ENCODE peak calls at places on chromosomes 5 and 9, in nine cellular contexts. Q is psoas muscle, V is left lung, W is fibroblast of lung, N is testis, R is OCI-LY7, T is heart left ventricle, M is tibial artery, Y is upper lobe of left lung. X is an unnamed sample. For H3K4me1, the result is how much of the 10 kb centered on the place peaks cover.

GRCh38 chr9:26260238-26260637 is 582.0 kb upstream of the TUSC1 start:
- DNase-seq in T (no peak), Y (no peak), W (peak), Q (no peak), R (no peak), N (no peak), V (no peak), M (no peak), X (no peak)

GRCh38 chr9:4073371-4073770 is 226.5 kb downstream of the GLIS3 start:
- DNase-seq in W (no peak), Y (no peak), T (no peak), Q (no peak), N (no peak), M (no peak), V (no peak), R (peak), X (no peak)

GRCh38 chr5:178630475-178630930 is 3.7 kb upstream of the CLK4 start:
- DNase-seq in Q (no peak), T (no peak), V (no peak), N (no peak), R (no peak), Y (no peak), W (peak), M (no peak), X (no peak)

GRCh38 chr9:135275926-135276289 is 188.4 kb downstream of the OLFM1 start:
- DNase-seq in N (no peak), M (no peak), T (no peak), R (no peak), W (no peak), V (no peak), Y (no peak), Q (no peak), X (no peak)

GRCh38 chr9:105132576-105132975 is 111.9 kb upstream of the SLC44A1 start:
- DNase-seq in R (no peak), V (no peak), Q (no peak), M (no peak), Y (no peak), T (no peak), N (no peak), W (peak), X (no peak)

GRCh38 chr9:125258832-125259534 is 2.6 kb upstream of the GAPVD1 start:
- DNase-seq in Y (no peak), N (no peak), R (no peak), T (no peak), Q (no peak), W (no peak), V (no peak), M (no peak), X (no peak)

GRCh38 chr9:115923903-115924668 is 229.5 kb upstream of the PAPPA start:
- DNase-seq in Q (no peak), V (no peak), M (no peak), Y (no peak), R (no peak), N (no peak), W (peak), T (no peak), X (peak)

GRCh38 chr5:33272288-33272687 is 168.5 kb upstream of the TARS1 start:
- DNase-seq in T (no peak), N (no peak), W (peak), M (no peak), V (no peak), Y (no peak), R (no peak), Q (no peak), X (no peak)

GRCh38 chr9:72704688-72705375 is 183.4 kb downstream of the TMC1 start:
- DNase-seq in V (no peak), W (no peak), M (no peak), R (no peak), Q (no peak), T (no peak), Y (no peak), N (no peak), X (no peak)

GRCh38 chr5:74361406-74362358 is 278.8 kb downstream of the ENC1 start:
- DNase-seq in R (no peak), N (no peak), Y (no peak), Q (no peak), V (no peak), W (no peak), T (no peak), M (no peak), X (no peak)

GRCh38 chr5:137743031-137743640 is 7.2 kb upstream of the KLHL3 start:
- DNase-seq in Y (no peak), R (peak), T (peak), M (no peak), V (no peak), W (peak), Q (no peak), N (peak), X (peak)

GRCh38 chr5:176529116-176529823 is 7.9 kb downstream of the RNF44 start:
- DNase-seq in T (peak), Y (no peak), Q (no peak), R (peak), V (peak), N (no peak), W (no peak), M (no peak), X (no peak)

GRCh38 chr5:136998864-136999263 is 500.3 kb downstream of the SPOCK1 start:
- DNase-seq in Q (no peak), M (no peak), Y (no peak), R (no peak), N (no peak), T (no peak), W (no peak), V (no peak), X (no peak)

GRCh38 chr9:19416143-19416542 is 7.3 kb downstream of the ACER2 start:
- DNase-seq in T (no peak), W (peak), Y (no peak), R (no peak), V (no peak), N (no peak), M (no peak), Q (no peak), X (no peak)

GRCh38 chr5:149301049-149301743 is 29.5 kb downstream of the AFAP1L1 start:
- DNase-seq in V (no peak), Y (no peak), M (no peak), R (no peak), W (no peak), N (no peak), T (no peak), Q (no peak), X (no peak)

GRCh38 chr5:10620346-10620745 is 56.5 kb downstream of the ANKRD33B start:
- DNase-seq in N (no peak), R (no peak), M (no peak), W (no peak), Q (no peak), V (no peak), Y (no peak), T (no peak), X (no peak)

GRCh38 chr5:44943637-44944036 is 134.9 kb downstream of the MRPS30 start:
- DNase-seq in T (no peak), Q (no peak), W (peak), V (no peak), Y (no peak), R (no peak), N (no peak), M (no peak), X (no peak)

GRCh38 chr5:173789031-173789920 is 98.9 kb upstream of the CPEB4 start:
- DNase-seq in R (peak), V (peak), M (peak), W (peak), N (no peak), T (no peak), Y (no peak), Q (peak), X (no peak)

GRCh38 chr5:56896761-56897160 is 12.6 kb upstream of the SETD9 start:
- DNase-seq in Y (no peak), T (no peak), V (no peak), R (no peak), N (no peak), M (no peak), Q (no peak), W (no peak), X (no peak)

GRCh38 chr9:37880916-37881479 is 22.9 kb downstream of the SLC25A51 start:
- DNase-seq in Y (no peak), M (no peak), V (no peak), T (no peak), R (no peak), N (no peak), Q (no peak), W (no peak), X (no peak)

GRCh38 chr9:90799271-90799860 is 2.3 kb upstream of the SYK start:
- DNase-seq in R (no peak), W (no peak), V (no peak), Q (no peak), N (no peak), T (no peak), M (no peak), Y (no peak), X (no peak)

GRCh38 chr9:36276840-36277239 is 18.6 kb upstream of the GNE start:
- DNase-seq in Y (no peak), N (no peak), V (no peak), W (peak), T (no peak), R (no peak), Q (no peak), M (no peak), X (no peak)

GRCh38 chr5:141223112-141223783 is at the start of gene PCDHB14:
- DNase-seq in Q (no peak), M (no peak), R (peak), W (peak), N (no peak), V (no peak), T (no peak), Y (no peak), X (no peak)

GRCh38 chr5:34585601-34586104 is 70.5 kb upstream of the RAI14 start:
- DNase-seq in W (no peak), R (no peak), Y (no peak), T (no peak), M (no peak), Q (no peak), V (no peak), N (no peak), X (no peak)

GRCh38 chr9:76996700-76997099 is 22.8 kb upstream of the FOXB2 start:
- DNase-seq in W (no peak), N (peak), M (no peak), V (no peak), T (peak), Q (peak), Y (no peak), R (peak), X (peak)

GRCh38 chr5:180336234-180337020 is 16.7 kb downstream of the GFPT2 start:
- DNase-seq in V (peak), Y (peak), N (no peak), Q (no peak), T (peak), R (no peak), W (no peak), M (no peak), X (no peak)

GRCh38 chr5:76669245-76669644 is 46.0 kb upstream of the F2RL2 start:
- DNase-seq in V (no peak), Q (no peak), T (no peak), M (no peak), W (no peak), N (no peak), Y (no peak), R (no peak), X (no peak)

GRCh38 chr9:133907302-133907880 is 84.7 kb downstream of the VAV2 start:
- DNase-seq in Y (no peak), R (no peak), M (no peak), V (no peak), N (no peak), W (no peak), Q (no peak), T (no peak), X (no peak)

GRCh38 chr9:133905493-133905892 is 86.6 kb downstream of the VAV2 start:
- DNase-seq in W (no peak), Q (no peak), V (no peak), Y (no peak), N (no peak), R (no peak), T (no peak), M (no peak), X (no peak)

GRCh38 chr9:133904371-133905090 is 87.6 kb downstream of the VAV2 start:
- DNase-seq in R (no peak), Q (no peak), V (no peak), N (no peak), T (no peak), W (no peak), M (no peak), Y (no peak), X (no peak)

GRCh38 chr9:133910855-133911514 is 81.1 kb downstream of the VAV2 start:
- DNase-seq in N (no peak), Y (no peak), V (no peak), T (no peak), W (no peak), Q (no peak), M (no peak), R (no peak), X (no peak)

GRCh38 chr9:133906218-133906617 is 85.9 kb downstream of the VAV2 start:
- DNase-seq in R (no peak), Y (no peak), T (no peak), W (no peak), M (no peak), Q (no peak), N (no peak), V (no peak), X (no peak)
- H3K4me1 ChIP-seq in R (under half), Y (under half), T (under half), W (under half), M (under half), Q (under half), N (under half), V (under half), X (under half)

DNA sequence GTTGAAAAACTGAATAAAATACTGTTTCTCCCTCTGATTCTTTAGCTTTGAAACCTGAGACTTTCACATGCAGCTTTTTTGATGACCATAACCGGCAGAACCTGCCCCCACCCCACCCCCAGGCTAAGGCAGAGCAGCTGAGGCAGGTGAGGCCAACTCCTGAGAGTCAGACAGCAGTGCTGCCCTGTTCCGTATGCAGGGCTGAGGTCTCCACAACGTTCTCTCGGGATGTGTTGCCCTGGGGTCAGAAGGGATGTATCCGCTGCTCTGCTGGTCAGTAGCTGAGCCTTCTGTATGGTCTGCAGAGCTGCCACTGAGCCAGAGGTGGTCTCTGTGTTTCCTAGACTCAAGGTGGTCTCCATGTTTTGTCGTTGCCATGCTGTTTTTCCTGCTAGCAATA is 190.5 kb downstream of the AOPEP start:
- DNase-seq in W (no peak), M (no peak), R (no peak), T (no peak), Y (no peak), N (no peak), V (no peak), Q (no peak), X (no peak)
- TF ChIP-seq CTCF in W (no peak), M (no peak), R (no peak), T (no peak), Y (no peak), N (no peak), V (no peak), Q (no peak), X (no peak)

GRCh38 chr9:89462817-89463216 is 35.1 kb downstream of the SEMA4D start:
- DNase-seq in Y (no peak), Q (no peak), M (no peak), N (no peak), R (no peak), V (no peak), T (no peak), W (no peak), X (no peak)
- H3K4me1 ChIP-seq in Y (under half), Q (under half), M (under half), N (under half), R (under half), V (half or more), T (half or more), W (under half), X (under half)

DNA sequence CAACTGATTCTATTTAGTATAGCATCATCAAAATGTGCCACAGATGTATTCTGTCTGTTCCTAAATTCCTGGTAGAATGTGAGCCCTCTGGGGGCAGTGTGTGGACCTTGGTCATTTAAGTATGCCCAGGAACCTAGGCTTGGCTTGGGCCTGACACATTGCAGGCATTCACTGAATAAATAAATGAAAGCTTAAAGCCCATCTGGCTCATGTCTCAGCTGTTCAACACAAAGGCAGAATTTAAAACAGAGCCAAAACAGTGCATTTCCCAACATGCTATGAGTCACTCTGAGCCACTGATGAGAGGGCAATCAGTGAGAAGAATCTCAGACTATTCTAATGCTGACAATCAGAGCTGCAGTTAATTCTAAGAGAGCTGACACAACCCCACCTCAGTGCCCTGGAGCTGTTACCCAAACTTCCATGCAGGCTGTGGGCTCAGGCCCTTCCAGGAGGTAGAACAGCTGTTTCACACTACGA is 8.1 kb downstream of the FAM193B start:
- DNase-seq in M (peak), W (peak), N (no peak), R (no peak), Q (peak), V (no peak), T (peak), Y (no peak), X (peak)
- TF ChIP-seq CTCF in M (no peak), W (no peak), N (no peak), R (no peak), Q (no peak), V (no peak), T (no peak), Y (no peak), X (no peak)

GRCh38 chr5:132895719-132896305 is 22.3 kb downstream of the LEAP2 start:
- DNase-seq in V (no peak), W (no peak), M (no peak), Y (no peak), T (no peak), R (no peak), N (no peak), Q (no peak), X (no peak)

GRCh38 chr5:132901730-132902129 is 28.3 kb downstream of the LEAP2 start:
- DNase-seq in T (no peak), Y (no peak), V (no peak), W (no peak), R (peak), M (no peak), Q (no peak), N (no peak), X (no peak)

GRCh38 chr5:132898094-132898493 is 24.6 kb downstream of the LEAP2 start:
- DNase-seq in N (no peak), V (no peak), T (no peak), R (no peak), M (no peak), Q (no peak), W (no peak), Y (no peak), X (no peak)

GRCh38 chr5:132901036-132901435 is 27.6 kb downstream of the LEAP2 start:
- DNase-seq in W (no peak), Q (no peak), N (no peak), V (no peak), M (no peak), T (no peak), Y (no peak), R (peak), X (no peak)

DNA sequence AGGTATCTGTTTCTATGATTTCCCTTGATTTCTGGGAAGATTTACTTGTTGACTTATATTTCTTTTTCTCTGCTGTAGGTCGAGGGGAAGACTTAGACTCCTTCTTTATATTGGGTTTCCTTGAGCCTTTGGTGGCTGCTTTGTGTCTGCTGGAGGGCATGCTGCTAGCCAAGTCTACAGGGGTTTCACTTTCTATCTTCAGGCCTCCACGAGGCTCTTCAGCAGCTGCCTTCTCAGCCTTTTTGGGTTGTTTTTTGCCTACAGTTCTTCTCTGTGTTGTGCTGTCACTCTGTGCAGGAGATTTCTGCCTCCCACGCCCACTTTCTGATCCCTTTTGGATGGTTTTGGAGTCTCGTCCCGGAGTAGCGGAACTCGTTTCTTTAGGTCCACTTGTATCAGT is 23.2 kb downstream of the LEAP2 start:
- DNase-seq in R (no peak), T (no peak), W (no peak), N (no peak), Y (no peak), V (no peak), M (no peak), Q (no peak), X (no peak)
- H3K4me1 ChIP-seq in R (under half), T (under half), W (under half), N (under half), Y (under half), V (under half), M (under half), Q (under half), X (under half)

DNA sequence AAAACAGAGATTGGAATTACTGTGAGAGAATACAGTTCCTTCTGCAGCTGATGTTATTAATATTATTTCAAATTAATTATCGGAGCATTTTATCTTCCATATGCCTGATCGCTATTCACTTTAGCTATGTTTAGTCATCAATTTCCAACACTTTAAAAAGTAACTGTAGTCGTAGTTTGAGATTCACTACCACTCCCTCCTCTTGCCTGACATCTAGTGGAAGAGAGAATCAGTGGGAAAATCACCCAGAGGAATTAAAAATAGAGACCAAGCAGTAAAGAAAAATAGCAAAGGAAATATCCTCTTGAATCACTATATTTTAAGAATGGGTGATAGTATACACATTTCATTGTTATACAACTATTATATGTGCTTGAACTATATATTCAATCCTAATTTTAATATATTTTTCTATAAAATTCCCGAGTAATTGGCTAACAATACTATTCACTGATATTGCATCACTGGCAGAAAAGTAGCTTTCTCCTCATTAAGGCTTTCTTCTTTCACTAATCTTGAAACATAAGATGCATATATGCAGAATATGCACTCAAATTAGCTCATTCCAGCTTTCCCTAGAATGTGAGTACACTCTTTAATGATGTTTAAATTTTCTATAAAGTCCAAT is 708.7 kb downstream of the CDH9 start:
- DNase-seq in V (no peak), Q (no peak), W (no peak), M (no peak), T (no peak), N (no peak), Y (no peak), R (no peak), X (no peak)
- TF ChIP-seq CTCF in V (peak), Q (no peak), W (no peak), M (peak), T (peak), N (peak), Y (peak), R (peak), X (peak)

X was measured in heart right ventricle.